ENCODE peak calls at places on chromosomes 16 and 17, in six cellular contexts. One of them, this sample, is unnamed.

GRCh38 chr16:83100679-83101078 is 473.9 kb downstream of the CDH13 start:
- DNase-seq in heart right ventricle: no peak
- DNase-seq in progenitor cell of endocrine pancreas: no peak
- DNase-seq in A549: no peak
- DNase-seq in RWPE2: peak
- DNase-seq in AG09319: no peak
- DNase-seq in this sample: peak

GRCh38 chr16:50617630-50618184 is 63.4 kb downstream of the SNX20 start:
- DNase-seq in heart right ventricle: no peak
- DNase-seq in RWPE2: no peak
- DNase-seq in progenitor cell of endocrine pancreas: no peak
- DNase-seq in A549: no peak
- DNase-seq in AG09319: no peak
- DNase-seq in this sample: no peak

GRCh38 chr17:44599298-44600175 is 42.3 kb downstream of the FZD2 start:
- DNase-seq in RWPE2: no peak
- DNase-seq in AG09319: peak
- DNase-seq in heart right ventricle: peak
- DNase-seq in progenitor cell of endocrine pancreas: no peak
- DNase-seq in A549: peak
- DNase-seq in this sample: peak

GRCh38 chr17:61385869-61386245 is 13.8 kb upstream of the TBX2 start:
- DNase-seq in AG09319: no peak
- DNase-seq in heart right ventricle: no peak
- DNase-seq in RWPE2: no peak
- DNase-seq in progenitor cell of endocrine pancreas: no peak
- DNase-seq in A549: no peak
- DNase-seq in this sample: peak

GRCh38 chr16:87724490-87725291 is 41.1 kb downstream of the KLHDC4 start:
- DNase-seq in RWPE2: no peak
- DNase-seq in AG09319: no peak
- DNase-seq in A549: no peak
- DNase-seq in progenitor cell of endocrine pancreas: no peak
- DNase-seq in heart right ventricle: no peak
- DNase-seq in this sample: no peak

GRCh38 chr17:7988750-7989178 is 13.7 kb upstream of the GUCY2D start:
- DNase-seq in progenitor cell of endocrine pancreas: no peak
- DNase-seq in RWPE2: no peak
- DNase-seq in heart right ventricle: peak
- DNase-seq in A549: peak
- DNase-seq in AG09319: peak
- DNase-seq in this sample: peak

GRCh38 chr17:7880076-7880868 is 8.3 kb upstream of the CHD3 start:
- DNase-seq in AG09319: no peak
- DNase-seq in A549: no peak
- DNase-seq in RWPE2: no peak
- DNase-seq in heart right ventricle: no peak
- DNase-seq in progenitor cell of endocrine pancreas: no peak
- DNase-seq in this sample: no peak

GRCh38 chr16:15996432-15997109 is 47.2 kb downstream of the ABCC1 start:
- DNase-seq in progenitor cell of endocrine pancreas: no peak
- DNase-seq in A549: peak
- DNase-seq in heart right ventricle: peak
- DNase-seq in AG09319: peak
- DNase-seq in RWPE2: no peak
- DNase-seq in this sample: peak

GRCh38 chr17:3959295-3959899 is 4.8 kb downstream of the ATP2A3 start:
- DNase-seq in progenitor cell of endocrine pancreas: no peak
- DNase-seq in A549: peak
- DNase-seq in heart right ventricle: no peak
- DNase-seq in AG09319: no peak
- DNase-seq in RWPE2: no peak
- DNase-seq in this sample: peak

GRCh38 chr17:64158411-64158810 is 28.5 kb upstream of the ERN1 start:
- DNase-seq in progenitor cell of endocrine pancreas: no peak
- DNase-seq in RWPE2: no peak
- DNase-seq in AG09319: no peak
- DNase-seq in A549: no peak
- DNase-seq in heart right ventricle: no peak
- DNase-seq in this sample: no peak

GRCh38 chr17:17363638-17364337 is 60.6 kb downstream of the NT5M start:
- DNase-seq in AG09319: no peak
- DNase-seq in heart right ventricle: no peak
- DNase-seq in A549: no peak
- DNase-seq in progenitor cell of endocrine pancreas: no peak
- DNase-seq in RWPE2: peak
- DNase-seq in this sample: no peak

GRCh38 chr16:84816485-84816884 is 3.3 kb upstream of the CRISPLD2 start:
- DNase-seq in AG09319: no peak
- DNase-seq in progenitor cell of endocrine pancreas: no peak
- DNase-seq in A549: no peak
- DNase-seq in heart right ventricle: no peak
- DNase-seq in RWPE2: no peak
- DNase-seq in this sample: no peak

GRCh38 chr17:42163113-42163512 is 8.3 kb upstream of the RAB5C start:
- DNase-seq in RWPE2: no peak
- DNase-seq in AG09319: no peak
- DNase-seq in A549: peak
- DNase-seq in heart right ventricle: no peak
- DNase-seq in progenitor cell of endocrine pancreas: no peak
- DNase-seq in this sample: no peak

GRCh38 chr17:34736611-34737010 is 157.2 kb downstream of the TMEM132E start:
- DNase-seq in RWPE2: no peak
- DNase-seq in heart right ventricle: no peak
- DNase-seq in AG09319: no peak
- DNase-seq in A549: no peak
- DNase-seq in progenitor cell of endocrine pancreas: no peak
- DNase-seq in this sample: no peak

GRCh38 chr16:88461291-88462269 is 8.5 kb downstream of the ZFPM1 start:
- DNase-seq in heart right ventricle: no peak
- DNase-seq in A549: no peak
- DNase-seq in RWPE2: no peak
- DNase-seq in AG09319: no peak
- DNase-seq in progenitor cell of endocrine pancreas: no peak
- DNase-seq in this sample: no peak

GRCh38 chr17:63686138-63686685 is 13.7 kb downstream of the LIMD2 start:
- DNase-seq in AG09319: no peak
- DNase-seq in progenitor cell of endocrine pancreas: no peak
- DNase-seq in A549: no peak
- DNase-seq in RWPE2: no peak
- DNase-seq in heart right ventricle: no peak
- DNase-seq in this sample: no peak

GRCh38 chr17:54948380-54948779 is 20.1 kb downstream of the COX11 start:
- DNase-seq in heart right ventricle: no peak
- DNase-seq in RWPE2: no peak
- DNase-seq in progenitor cell of endocrine pancreas: no peak
- DNase-seq in AG09319: no peak
- DNase-seq in A549: peak
- DNase-seq in this sample: peak

GRCh38 chr17:152860-153420 is 15.6 kb downstream of the SCGB1C2 start:
- DNase-seq in A549: no peak
- DNase-seq in RWPE2: peak
- DNase-seq in AG09319: no peak
- DNase-seq in heart right ventricle: no peak
- DNase-seq in progenitor cell of endocrine pancreas: no peak
- DNase-seq in this sample: no peak

GRCh38 chr17:7280519-7281073 is 922 bp upstream of the SLC2A4 start:
- DNase-seq in progenitor cell of endocrine pancreas: peak
- DNase-seq in AG09319: peak
- DNase-seq in A549: peak
- DNase-seq in RWPE2: no peak
- DNase-seq in heart right ventricle: peak
- DNase-seq in this sample: peak

GRCh38 chr16:84595052-84595481 is 22.8 kb downstream of the COTL1 start:
- DNase-seq in RWPE2: no peak
- DNase-seq in heart right ventricle: no peak
- DNase-seq in progenitor cell of endocrine pancreas: no peak
- DNase-seq in A549: no peak
- DNase-seq in AG09319: no peak
- DNase-seq in this sample: no peak

GRCh38 chr16:728131-728889 is 1.4 kb downstream of the HAGHL start:
- DNase-seq in A549: peak
- DNase-seq in heart right ventricle: no peak
- DNase-seq in RWPE2: peak
- DNase-seq in AG09319: no peak
- DNase-seq in progenitor cell of endocrine pancreas: no peak
- DNase-seq in this sample: peak

GRCh38 chr17:79683365-79683764 is 47.4 kb upstream of the ENPP7 start:
- DNase-seq in heart right ventricle: no peak
- DNase-seq in A549: no peak
- DNase-seq in AG09319: no peak
- DNase-seq in RWPE2: no peak
- DNase-seq in progenitor cell of endocrine pancreas: no peak
- DNase-seq in this sample: no peak

GRCh38 chr16:85662036-85662812 is 26.5 kb downstream of the GINS2 start:
- DNase-seq in RWPE2: no peak
- DNase-seq in AG09319: no peak
- DNase-seq in A549: no peak
- DNase-seq in progenitor cell of endocrine pancreas: no peak
- DNase-seq in heart right ventricle: no peak
- DNase-seq in this sample: no peak

GRCh38 chr17:36546418-36547093 is 1.8 kb downstream of the GGNBP2 start:
- DNase-seq in AG09319: no peak
- DNase-seq in progenitor cell of endocrine pancreas: no peak
- DNase-seq in A549: no peak
- DNase-seq in RWPE2: no peak
- DNase-seq in heart right ventricle: no peak
- DNase-seq in this sample: peak

GRCh38 chr17:62405451-62405850 is 18.2 kb upstream of the METTL2A start:
- DNase-seq in RWPE2: no peak
- DNase-seq in heart right ventricle: no peak
- DNase-seq in A549: no peak
- DNase-seq in AG09319: no peak
- DNase-seq in progenitor cell of endocrine pancreas: no peak
- DNase-seq in this sample: no peak

GRCh38 chr17:41654134-41654907 is 29.9 kb upstream of the KRT17 start:
- DNase-seq in A549: peak
- DNase-seq in progenitor cell of endocrine pancreas: peak
- DNase-seq in heart right ventricle: no peak
- DNase-seq in RWPE2: peak
- DNase-seq in AG09319: no peak
- DNase-seq in this sample: peak

GRCh38 chr16:71344315-71344905 is 14.1 kb upstream of the CALB2 start:
- DNase-seq in AG09319: no peak
- DNase-seq in progenitor cell of endocrine pancreas: no peak
- DNase-seq in A549: no peak
- DNase-seq in RWPE2: no peak
- DNase-seq in heart right ventricle: no peak
- DNase-seq in this sample: peak

GRCh38 chr17:72392056-72393010 is 271.5 kb downstream of the SOX9 start:
- DNase-seq in A549: peak
- DNase-seq in heart right ventricle: no peak
- DNase-seq in progenitor cell of endocrine pancreas: no peak
- DNase-seq in RWPE2: no peak
- DNase-seq in AG09319: peak
- DNase-seq in this sample: no peak

GRCh38 chr17:37848690-37849616 is 75.3 kb upstream of the TBC1D3K start:
- DNase-seq in progenitor cell of endocrine pancreas: no peak
- DNase-seq in RWPE2: no peak
- DNase-seq in A549: peak
- DNase-seq in heart right ventricle: no peak
- DNase-seq in AG09319: no peak
- DNase-seq in this sample: peak

GRCh38 chr17:68200689-68201424 is 47.0 kb upstream of the AMZ2 start:
- DNase-seq in progenitor cell of endocrine pancreas: peak
- DNase-seq in heart right ventricle: peak
- DNase-seq in A549: peak
- DNase-seq in AG09319: no peak
- DNase-seq in RWPE2: peak
- DNase-seq in this sample: peak

GRCh38 chr16:81606039-81606438 is 161.4 kb downstream of the CMIP start:
- DNase-seq in A549: no peak
- DNase-seq in RWPE2: no peak
- DNase-seq in progenitor cell of endocrine pancreas: no peak
- DNase-seq in AG09319: no peak
- DNase-seq in heart right ventricle: no peak
- DNase-seq in this sample: no peak

GRCh38 chr17:48561894-48562810 is 16.0 kb downstream of the HOXB4 start:
- DNase-seq in progenitor cell of endocrine pancreas: no peak
- DNase-seq in AG09319: no peak
- DNase-seq in RWPE2: no peak
- DNase-seq in heart right ventricle: no peak
- DNase-seq in A549: no peak
- DNase-seq in this sample: no peak
- TF ChIP-seq CTCF in progenitor cell of endocrine pancreas: peak
- TF ChIP-seq CTCF in AG09319: no peak
- TF ChIP-seq CTCF in RWPE2: no peak
- TF ChIP-seq CTCF in heart right ventricle: no peak
- TF ChIP-seq CTCF in A549: no peak
- TF ChIP-seq CTCF in this sample: no peak

GRCh38 chr16:25925466-25925865 is 233.7 kb downstream of the HS3ST4 start:
- DNase-seq in progenitor cell of endocrine pancreas: no peak
- DNase-seq in A549: no peak
- DNase-seq in RWPE2: no peak
- DNase-seq in AG09319: no peak
- DNase-seq in heart right ventricle: no peak
- DNase-seq in this sample: no peak
- TF ChIP-seq CTCF in progenitor cell of endocrine pancreas: no peak
- TF ChIP-seq CTCF in A549: no peak
- TF ChIP-seq CTCF in RWPE2: no peak
- TF ChIP-seq CTCF in AG09319: no peak
- TF ChIP-seq CTCF in heart right ventricle: no peak
- TF ChIP-seq CTCF in this sample: no peak

GRCh38 chr17:78112508-78113471 is 15.8 kb downstream of the TMC6 start:
- DNase-seq in progenitor cell of endocrine pancreas: peak
- DNase-seq in heart right ventricle: peak
- DNase-seq in AG09319: no peak
- DNase-seq in RWPE2: peak
- DNase-seq in A549: peak
- DNase-seq in this sample: peak
- TF ChIP-seq CTCF in progenitor cell of endocrine pancreas: peak
- TF ChIP-seq CTCF in heart right ventricle: peak
- TF ChIP-seq CTCF in AG09319: peak
- TF ChIP-seq CTCF in RWPE2: peak
- TF ChIP-seq CTCF in A549: peak
- TF ChIP-seq CTCF in this sample: peak

DNA sequence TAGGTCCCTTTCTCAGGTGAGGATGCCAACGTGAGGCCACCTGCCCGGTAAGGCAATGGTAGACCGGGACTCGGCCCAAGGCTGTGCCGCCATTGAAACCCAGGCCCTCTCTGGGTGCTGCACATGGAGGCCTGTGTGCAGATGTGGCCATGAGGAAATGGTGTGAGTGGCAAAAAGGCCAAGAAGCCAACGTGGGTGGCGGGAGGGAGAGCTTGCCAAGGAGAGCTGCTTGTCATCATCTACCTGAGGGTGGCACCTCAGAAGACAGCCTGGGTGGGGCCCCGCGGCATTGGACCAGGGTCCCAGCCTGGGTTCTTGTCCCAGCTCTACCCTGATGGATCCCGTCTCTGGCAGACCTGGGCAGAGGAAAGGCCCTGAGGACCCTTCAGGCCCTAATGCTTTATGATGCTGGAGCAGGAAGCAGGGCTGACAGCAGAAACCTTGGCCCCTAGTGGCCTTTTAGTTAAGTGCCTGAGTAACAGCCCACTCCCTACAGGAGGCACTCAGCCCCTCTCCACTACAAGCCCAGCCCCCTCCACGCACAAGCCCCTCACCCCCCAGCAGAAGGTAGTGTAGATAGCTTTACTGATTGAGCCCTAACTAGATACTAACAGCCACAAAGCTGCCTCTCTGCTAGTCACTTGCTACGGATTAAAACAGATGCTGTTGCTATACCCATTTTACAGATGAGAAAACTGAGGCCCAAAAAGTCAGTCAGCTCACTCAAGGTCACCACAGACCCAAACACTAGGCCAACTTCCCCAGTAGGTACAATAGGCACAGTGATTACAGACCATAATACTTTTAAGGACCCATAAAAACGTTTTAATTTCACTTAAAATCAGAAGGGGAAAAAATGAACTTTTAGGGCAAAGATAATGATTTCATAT is 26.2 kb upstream of the KIFC3 start:
- DNase-seq in heart right ventricle: no peak
- DNase-seq in AG09319: no peak
- DNase-seq in progenitor cell of endocrine pancreas: no peak
- DNase-seq in RWPE2: no peak
- DNase-seq in A549: no peak
- DNase-seq in this sample: no peak
- TF ChIP-seq CTCF in heart right ventricle: no peak
- TF ChIP-seq CTCF in AG09319: no peak
- TF ChIP-seq CTCF in progenitor cell of endocrine pancreas: peak
- TF ChIP-seq CTCF in RWPE2: no peak
- TF ChIP-seq CTCF in A549: no peak
- TF ChIP-seq CTCF in this sample: no peak